ENCODE peak calls at places on chromosomes 11 and 22, in eight cellular contexts. D, M, B, H, K, O, I and T are unnamed samples.

GRCh38 chr11:67252831-67253239 is 13.4 kb upstream of the GRK2 start:
- DNase-seq in M (peak), H (peak), B (peak), D (no peak), K (no peak), I (no peak), O (peak), T (peak)

GRCh38 chr11:77634724-77635123 is 2.9 kb downstream of the CLNS1A start:
- DNase-seq in D (no peak), M (no peak), I (no peak), H (no peak), B (no peak), O (no peak), K (no peak), T (no peak)

GRCh38 chr22:30891443-30891755 is 77.2 kb downstream of the MORC2 start:
- DNase-seq in K (no peak), I (no peak), O (no peak), D (no peak), B (no peak), H (no peak), M (no peak), T (no peak)

GRCh38 chr11:2387266-2387982 is 10.3 kb downstream of the CD81 start:
- DNase-seq in D (no peak), K (no peak), H (no peak), I (no peak), M (peak), O (peak), B (peak), T (no peak)

GRCh38 chr11:8168485-8169257 is at the start of gene RIC3:
- DNase-seq in I (peak), B (no peak), M (no peak), H (peak), D (peak), K (peak), O (no peak), T (no peak)

GRCh38 chr11:68066742-68067141 is 27.9 kb downstream of the TCIRG1 start:
- DNase-seq in I (no peak), K (no peak), D (no peak), M (no peak), B (no peak), O (peak), H (no peak), T (no peak)

GRCh38 chr11:48095779-48096470 is 115.6 kb downstream of the PTPRJ start:
- DNase-seq in I (no peak), K (no peak), M (no peak), B (no peak), D (no peak), H (no peak), O (no peak), T (no peak)

GRCh38 chr22:41256254-41256897 is 15.6 kb upstream of the CHADL start:
- DNase-seq in B (peak), K (no peak), O (peak), D (no peak), I (no peak), H (no peak), M (peak), T (no peak)

GRCh38 chr11:74710291-74710938 is 20.8 kb downstream of the CHRDL2 start:
- DNase-seq in D (no peak), M (peak), O (peak), B (peak), H (no peak), I (no peak), K (no peak), T (no peak)

GRCh38 chr11:105910095-105910715 is 111.8 kb downstream of the MSANTD4 start:
- DNase-seq in M (peak), O (peak), H (no peak), B (no peak), I (no peak), K (no peak), D (no peak), T (no peak)

GRCh38 chr11:21316591-21316990 is 647.2 kb downstream of the NELL1 start:
- DNase-seq in M (no peak), O (no peak), B (no peak), D (no peak), H (no peak), I (no peak), K (no peak), T (no peak)

GRCh38 chr11:114309517-114309916 is 13.3 kb downstream of the NNMT start:
- DNase-seq in I (no peak), B (no peak), K (no peak), H (no peak), M (no peak), O (no peak), D (no peak), T (no peak)

GRCh38 chr22:44020981-44021380 is 3.1 kb upstream of the PARVB start:
- DNase-seq in B (no peak), O (peak), D (no peak), H (no peak), M (peak), I (no peak), K (no peak), T (no peak)

GRCh38 chr11:64165482-64165841 is 451 bp downstream of the MACROD1 start:
- DNase-seq in I (no peak), O (no peak), H (no peak), M (no peak), B (no peak), K (peak), D (no peak), T (peak)

GRCh38 chr22:36056980-36057379 is 28.4 kb upstream of the RBFOX2 start:
- DNase-seq in D (no peak), H (no peak), K (no peak), M (peak), O (no peak), I (no peak), B (peak), T (no peak)

GRCh38 chr22:50138036-50138435 is 32.5 kb upstream of the PANX2 start:
- DNase-seq in D (no peak), M (no peak), I (no peak), O (no peak), K (no peak), H (no peak), B (no peak), T (no peak)

GRCh38 chr11:68798221-68798813 is 43.4 kb downstream of the CPT1A start:
- DNase-seq in B (no peak), M (no peak), H (peak), I (peak), K (peak), D (peak), O (no peak), T (peak)

GRCh38 chr11:9615031-9615451 is 41.6 kb downstream of the WEE1 start:
- DNase-seq in D (no peak), K (no peak), B (no peak), O (no peak), M (peak), I (peak), H (no peak), T (no peak)

GRCh38 chr22:20565761-20566160 is 58.4 kb downstream of the MED15 start:
- DNase-seq in I (no peak), K (no peak), O (no peak), D (no peak), B (no peak), H (peak), M (no peak), T (no peak)

GRCh38 chr22:20566420-20567260 is 59.2 kb downstream of the MED15 start:
- DNase-seq in M (peak), K (peak), B (peak), O (peak), I (no peak), D (peak), H (peak), T (no peak)

GRCh38 chr22:20568502-20569058 is 61.2 kb downstream of the MED15 start:
- DNase-seq in K (no peak), M (no peak), O (no peak), B (no peak), I (no peak), D (no peak), H (peak), T (no peak)

GRCh38 chr22:20567993-20568417 is 60.6 kb downstream of the MED15 start:
- DNase-seq in B (peak), D (no peak), H (peak), I (no peak), K (no peak), M (peak), O (peak), T (peak)

DNA sequence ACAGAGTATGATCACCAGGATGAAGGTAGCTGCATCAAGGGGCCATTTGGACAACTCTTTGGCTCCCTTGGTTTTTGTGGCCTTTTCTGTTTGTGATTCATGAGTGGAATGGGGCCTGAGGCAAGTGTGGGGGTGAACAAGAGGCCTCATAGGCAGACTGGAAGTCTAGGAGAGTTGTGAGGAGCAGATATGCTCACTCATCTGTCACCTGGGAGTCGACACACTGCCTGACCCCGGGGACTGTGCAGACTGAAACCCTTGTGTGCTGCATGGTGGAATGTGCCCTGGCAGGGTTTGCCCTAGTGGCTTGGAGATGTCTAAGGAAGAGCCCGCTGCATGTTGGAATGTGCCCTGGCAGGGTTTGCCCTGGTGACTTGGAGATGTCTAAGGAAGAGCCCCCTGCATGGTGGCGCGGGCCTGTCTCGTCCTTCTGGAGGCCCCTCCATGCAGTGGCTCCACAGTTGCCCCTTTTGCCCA is 60.0 kb downstream of the MED15 start:
- DNase-seq in H (peak), B (peak), I (no peak), O (peak), M (peak), D (no peak), K (no peak), T (peak)
- TF ChIP-seq CTCF in H (no peak), B (no peak), I (no peak), O (no peak), M (no peak), D (no peak), K (no peak), T (no peak)

DNA sequence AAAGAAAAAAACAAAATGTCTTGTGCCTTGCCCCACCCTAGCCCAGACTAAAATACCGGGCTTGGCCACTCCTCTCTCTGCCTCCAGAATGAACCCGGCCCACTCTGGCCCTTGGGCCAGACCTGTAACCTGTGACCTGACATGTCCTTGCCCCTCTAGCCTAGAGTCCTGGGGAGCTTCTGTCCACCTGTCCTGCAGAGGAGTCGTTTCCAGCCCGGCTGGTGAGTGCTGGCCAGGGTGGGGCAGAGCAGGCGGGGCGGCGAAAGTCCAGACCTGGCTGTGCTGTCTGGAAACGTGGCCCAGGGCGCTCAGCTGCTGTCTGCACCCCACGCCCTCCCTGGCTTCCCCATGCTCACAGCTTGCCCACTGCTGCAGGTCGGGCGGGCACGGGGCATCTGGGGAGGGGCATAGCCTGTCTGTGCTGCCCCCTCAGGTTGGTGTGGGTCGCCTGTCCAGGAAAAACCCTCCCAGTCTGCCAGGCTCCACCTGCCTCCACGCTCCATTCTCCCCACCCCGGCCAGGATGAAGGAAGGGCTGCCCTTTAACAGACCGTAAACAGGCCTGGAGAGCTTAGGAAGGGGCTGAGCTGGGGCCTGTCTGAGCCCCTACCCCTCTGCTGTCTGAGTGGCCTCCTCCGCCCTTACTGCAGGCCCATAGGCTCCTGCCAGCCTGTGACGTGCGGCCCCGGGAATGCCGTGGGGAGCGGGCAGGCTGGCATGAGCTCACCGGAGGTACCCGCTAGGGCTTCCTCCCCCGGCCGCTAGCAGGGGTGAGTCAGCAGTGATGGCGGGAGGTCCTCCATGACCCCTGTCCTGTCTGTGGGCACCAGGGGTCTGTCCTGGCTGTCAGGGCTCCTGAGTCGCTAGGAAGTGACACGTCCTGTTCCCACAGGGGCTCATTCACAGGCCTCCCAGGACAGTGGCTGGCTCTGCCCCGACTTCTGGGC is 1.9 kb downstream of the CD151 start:
- DNase-seq in H (peak), M (peak), O (peak), I (no peak), B (peak), D (no peak), K (peak), T (peak)
- TF ChIP-seq CTCF in H (no peak), M (no peak), O (no peak), I (no peak), B (no peak), D (no peak), K (no peak), T (no peak)

GRCh38 chr11:116828632-116829524 is 829 bp upstream of the APOC3 start:
- DNase-seq in O (no peak), H (no peak), B (no peak), I (no peak), K (no peak), M (no peak), D (no peak), T (no peak)
- TF ChIP-seq CTCF in O (no peak), H (no peak), B (no peak), I (no peak), K (no peak), M (no peak), D (no peak), T (no peak)

GRCh38 chr11:563812-564578 is 3.2 kb downstream of the RASSF7 start:
- DNase-seq in O (no peak), D (no peak), K (no peak), B (no peak), M (no peak), I (no peak), H (peak), T (peak)
- TF ChIP-seq CTCF in O (no peak), D (no peak), K (no peak), B (no peak), M (no peak), I (no peak), H (no peak), T (no peak)

DNA sequence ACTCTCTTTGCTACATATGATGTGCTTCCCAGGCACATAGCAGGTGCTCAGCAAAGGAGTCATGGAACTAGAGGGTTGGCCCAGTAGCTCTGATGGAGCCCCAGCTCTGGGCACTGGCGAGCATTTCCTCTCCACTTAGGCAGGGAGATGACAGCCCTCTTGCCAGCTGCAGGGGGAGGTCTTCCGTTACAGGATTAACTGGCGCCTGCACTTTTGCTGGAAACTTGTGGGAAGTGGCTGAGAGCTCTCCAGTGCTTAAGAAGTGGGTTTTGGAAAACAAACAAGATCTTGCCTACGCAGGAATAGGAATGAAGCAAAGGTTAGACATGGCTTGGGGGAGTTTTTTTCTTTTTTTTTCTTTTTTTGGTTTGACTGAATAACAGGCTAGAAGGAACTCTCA is 75.5 kb downstream of the MICAL2 start:
- DNase-seq in I (no peak), O (peak), B (no peak), K (no peak), M (peak), H (no peak), D (no peak), T (no peak)
- TF ChIP-seq CTCF in I (no peak), O (no peak), B (no peak), K (no peak), M (no peak), H (no peak), D (no peak), T (no peak)